ENCODE peak calls at places on chromosome 17, in nine cellular contexts. V is LoVo; K is caudate nucleus; A is retina; W is substantia nigra; H is A549; R is Kasumi-1; G is stimulated activated CD8-positive, alpha-beta memory T cell treated with anti-CD3 and anti-CD28 coated beads, Interleukin-12 subunit alpha, Interleukin-12 subunit beta, amount 100 ng/mL, for 4 hours; O is amygdala. Z is an unnamed sample.

GRCh38 chr17:8225813-8226535 is 15.6 kb upstream of the AURKB start:
- DNase-seq in V (peak; percentile 72), K (peak; percentile 70), A (no peak), W (no peak), H (peak; percentile 44), R (no peak), G (no peak), O (peak; percentile 6), Z (peak; percentile 83)

GRCh38 chr17:17684901-17685774 is 3.9 kb downstream of the RAI1 start:
- DNase-seq in V (no peak), K (no peak), A (no peak), W (no peak), H (no peak), R (no peak), G (no peak), O (no peak), Z (no peak)

GRCh38 chr17:6241996-6242395 is 171.8 kb downstream of the WSCD1 start:
- DNase-seq in V (no peak), K (no peak), A (peak; percentile 56), W (no peak), H (no peak), R (no peak), G (no peak), O (no peak), Z (no peak)

GRCh38 chr17:34750004-34750403 is 170.6 kb downstream of the TMEM132E start:
- DNase-seq in V (no peak), K (no peak), A (no peak), W (no peak), H (no peak), R (no peak), G (no peak), O (no peak), Z (no peak)

GRCh38 chr17:44473367-44473766 is 29.8 kb downstream of the GPATCH8 start:
- DNase-seq in V (no peak), K (no peak), A (no peak), W (no peak), H (no peak), R (no peak), G (no peak), O (no peak), Z (no peak)

GRCh38 chr17:1196946-1197345 is 17.2 kb upstream of the ABR start:
- DNase-seq in V (no peak), K (no peak), A (no peak), W (no peak), H (no peak), R (no peak), G (no peak), O (no peak), Z (no peak)

GRCh38 chr17:67434061-67434525 is 57.0 kb downstream of the PITPNC1 start:
- DNase-seq in V (no peak), K (no peak), A (no peak), W (no peak), H (no peak), R (peak; percentile 98), G (peak; percentile 34), O (no peak), Z (no peak)

GRCh38 chr17:15966879-15967248 is 21.9 kb downstream of the ADORA2B start:
- DNase-seq in V (peak; percentile 90), K (no peak), A (no peak), W (no peak), H (no peak), R (no peak), G (no peak), O (no peak), Z (no peak)

GRCh38 chr17:77872199-77872598 is 86.3 kb upstream of the TNRC6C start:
- DNase-seq in V (no peak), K (no peak), A (no peak), W (no peak), H (no peak), R (no peak), G (no peak), O (no peak), Z (no peak)

GRCh38 chr17:58277107-58277506 is 3.6 kb downstream of the MPO start:
- DNase-seq in V (no peak), K (no peak), A (no peak), W (no peak), H (no peak), R (no peak), G (no peak), O (no peak), Z (no peak)

GRCh38 chr17:80284631-80285030 is 24.0 kb downstream of the RNF213 start:
- DNase-seq in V (no peak), K (no peak), A (no peak), W (no peak), H (no peak), R (peak; percentile 79), G (no peak), O (no peak), Z (no peak)

GRCh38 chr17:59972778-59973177 is 8.2 kb upstream of the RNFT1 start:
- DNase-seq in V (no peak), K (no peak), A (no peak), W (no peak), H (no peak), R (no peak), G (no peak), O (no peak), Z (no peak)

GRCh38 chr17:48589831-48590602 is at the start of gene HOXB3:
- DNase-seq in V (peak; percentile 77), K (no peak), A (no peak), W (no peak), H (no peak), R (no peak), G (no peak), O (no peak), Z (no peak)

GRCh38 chr17:76191891-76192290 is 48.4 kb downstream of the RNF157 start:
- DNase-seq in V (no peak), K (no peak), A (no peak), W (no peak), H (no peak), R (peak; percentile 24), G (no peak), O (no peak), Z (no peak)

GRCh38 chr17:76845524-76845923 is 22.7 kb upstream of the MGAT5B start:
- DNase-seq in V (no peak), K (no peak), A (no peak), W (no peak), H (no peak), R (no peak), G (no peak), O (no peak), Z (no peak)

GRCh38 chr17:32341141-32341856 is 674 bp downstream of the C17orf75 start:
- DNase-seq in V (peak; percentile 42), K (peak; percentile 38), A (peak; percentile 64), W (no peak), H (no peak), R (peak; percentile 62), G (peak; percentile 14), O (no peak), Z (peak; percentile 11)

GRCh38 chr17:45394913-45395568 is 37.6 kb downstream of the ARHGAP27 start:
- DNase-seq in V (peak; percentile 28), K (peak; percentile 30), A (peak; percentile 93), W (peak; percentile 21), H (peak; percentile 95), R (peak; percentile 80), G (no peak), O (peak; percentile 11), Z (peak; percentile 29)

GRCh38 chr17:34067009-34067408 is 188.1 kb upstream of the CCL2 start:
- DNase-seq in V (no peak), K (no peak), A (no peak), W (no peak), H (no peak), R (no peak), G (no peak), O (no peak), Z (no peak)

GRCh38 chr17:29342148-29342765 is 47.9 kb upstream of the TAOK1 start:
- DNase-seq in V (no peak), K (no peak), A (no peak), W (no peak), H (no peak), R (peak; percentile 15), G (no peak), O (no peak), Z (no peak)

GRCh38 chr17:48555183-48555615 is 10.3 kb upstream of the HOXB2 start:
- DNase-seq in V (no peak), K (no peak), A (no peak), W (no peak), H (peak; percentile 82), R (no peak), G (no peak), O (no peak), Z (peak; percentile 51)

GRCh38 chr17:27793168-27793905 is 7.0 kb downstream of the NOS2 start:
- DNase-seq in V (no peak), K (no peak), A (peak; percentile 78), W (no peak), H (peak; percentile 37), R (no peak), G (no peak), O (no peak), Z (no peak)

GRCh38 chr17:59145571-59146096 is 9.4 kb downstream of the SKA2 start:
- DNase-seq in V (no peak), K (no peak), A (no peak), W (no peak), H (no peak), R (no peak), G (no peak), O (no peak), Z (no peak)

Z was measured in NCI-H748 treated with DMSO at 0.1 percent for 48 hours.